ENCODE peak calls at places on chromosomes 1 and 21, in five cellular contexts. I is SK-N-SH, T is K562, P is GM12878, G is HCT116. J is an unnamed sample.

GRCh38 chr1:167013124-167013900 is 24.2 kb downstream of the MAEL start:
- DNase-seq in I (no peak), T (no peak), P (no peak), G (no peak), J (no peak)

GRCh38 chr1:236099622-236100021 is 34.7 kb upstream of the NID1 start:
- DNase-seq in I (peak), T (no peak), P (no peak), G (no peak), J (no peak)

GRCh38 chr21:30988706-30989105 is 49.6 kb downstream of the KRTAP19-8 start:
- DNase-seq in I (no peak), T (no peak), P (no peak), G (no peak), J (no peak)

GRCh38 chr1:9505142-9505541 is 34.1 kb upstream of the SLC25A33 start:
- DNase-seq in I (no peak), T (no peak), P (no peak), G (no peak), J (peak)

GRCh38 chr1:72620453-72620852 is 338.1 kb upstream of the NEGR1 start:
- DNase-seq in I (no peak), T (no peak), P (no peak), G (no peak), J (no peak)

GRCh38 chr1:19698181-19698580 is 33.5 kb downstream of the HTR6 start:
- DNase-seq in I (no peak), T (no peak), P (no peak), G (no peak), J (no peak)

GRCh38 chr21:14116080-14116481 is 94.7 kb downstream of the LIPI start:
- DNase-seq in I (no peak), T (no peak), P (peak), G (no peak), J (no peak)

GRCh38 chr1:209674957-209675566 is at the start of gene G0S2:
- DNase-seq in I (peak), T (peak), P (no peak), G (no peak), J (peak)

GRCh38 chr1:56502700-56503245 is 76.6 kb downstream of the PLPP3 start:
- DNase-seq in I (no peak), T (peak), P (no peak), G (no peak), J (no peak)

GRCh38 chr1:167776151-167776550 is 54.4 kb downstream of the MPZL1 start:
- DNase-seq in I (no peak), T (no peak), P (no peak), G (no peak), J (no peak)

GRCh38 chr1:171185064-171185463 is at the start of gene FMO2:
- DNase-seq in I (no peak), T (no peak), P (no peak), G (no peak), J (no peak)

GRCh38 chr1:85349224-85349623 is 72.8 kb upstream of the BCL10 start:
- DNase-seq in I (no peak), T (no peak), P (no peak), G (no peak), J (no peak)

GRCh38 chr1:85352055-85352454 is 75.6 kb upstream of the BCL10 start:
- DNase-seq in I (no peak), T (no peak), P (no peak), G (no peak), J (no peak)

GRCh38 chr1:85347908-85348307 is 71.5 kb upstream of the BCL10 start:
- DNase-seq in I (no peak), T (no peak), P (no peak), G (no peak), J (no peak)

GRCh38 chr1:85356130-85356529 is 79.7 kb upstream of the BCL10 start:
- DNase-seq in I (no peak), T (no peak), P (no peak), G (no peak), J (no peak)

DNA sequence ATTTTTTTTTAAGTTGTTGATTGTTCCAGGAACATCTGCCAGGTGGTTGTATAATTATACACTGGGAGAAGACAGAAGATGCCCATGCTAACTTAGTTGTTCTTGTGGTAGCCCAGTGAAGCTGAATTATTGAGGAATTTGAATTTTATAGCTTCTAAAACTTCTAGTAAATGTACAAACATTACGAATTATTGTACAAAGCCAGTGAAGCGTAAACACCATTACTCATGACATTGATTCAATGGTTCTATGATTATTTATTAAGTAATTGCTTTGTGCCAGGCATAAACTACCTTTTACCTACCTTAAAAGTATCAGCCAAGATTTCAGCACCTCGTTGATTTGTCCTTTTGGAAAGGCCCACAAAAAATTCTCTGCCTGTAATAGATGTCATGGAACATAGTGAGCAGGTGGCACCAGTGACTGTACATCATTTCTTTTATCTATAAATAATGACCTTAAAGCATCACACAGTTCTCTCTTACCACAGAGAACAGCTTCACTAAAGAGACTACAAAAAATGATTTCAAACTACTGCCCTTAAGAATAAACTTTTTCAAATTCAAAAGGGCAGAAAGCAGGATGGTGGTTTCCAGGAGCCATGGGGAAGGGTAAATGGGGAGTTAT is 74.9 kb upstream of the BCL10 start:
- DNase-seq in I (no peak), T (no peak), P (no peak), G (no peak), J (no peak)
- TF ChIP-seq JUND in I (no peak), T (no peak), P (no peak), G (no peak), J (no peak)

GRCh38 chr1:21671915-21672314 is 2.8 kb upstream of the RAP1GAP start:
- DNase-seq in I (peak), T (no peak), P (no peak), G (no peak), J (no peak)

GRCh38 chr1:21670956-21671902 is 2.1 kb upstream of the RAP1GAP start:
- DNase-seq in I (no peak), T (no peak), P (no peak), G (no peak), J (no peak)

GRCh38 chr1:21669033-21669286 is 197 bp downstream of the RAP1GAP start:
- DNase-seq in I (no peak), T (no peak), P (no peak), G (no peak), J (no peak)

GRCh38 chr1:21669287-21670058 is at the start of gene RAP1GAP:
- DNase-seq in I (peak), T (peak), P (no peak), G (no peak), J (no peak)

GRCh38 chr1:21670059-21670881 is 1.1 kb upstream of the RAP1GAP start:
- DNase-seq in I (no peak), T (no peak), P (no peak), G (no peak), J (no peak)
- TF ChIP-seq JUND in I (no peak), T (no peak), P (no peak), G (no peak), J (no peak)

DNA sequence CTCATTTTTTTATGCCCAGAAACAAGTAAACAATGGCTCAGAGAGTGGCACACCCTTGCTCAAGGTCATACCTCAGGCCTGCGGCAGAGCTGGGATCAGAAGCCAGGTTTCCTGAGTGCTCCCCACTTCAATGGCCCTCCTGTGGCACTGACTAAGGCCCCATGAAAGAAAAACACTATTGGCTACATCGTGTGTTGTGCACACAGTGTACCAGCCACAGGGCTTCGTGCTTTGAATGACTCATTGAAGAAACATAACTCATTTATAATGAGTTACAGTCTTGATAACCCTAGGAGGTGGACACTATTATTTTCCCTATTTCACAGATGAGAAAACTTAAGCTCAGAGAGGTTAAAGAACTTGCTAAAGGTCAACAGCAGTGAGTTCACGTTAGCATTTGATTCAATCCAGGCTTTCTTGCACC is 91.2 kb downstream of the TRABD2B start:
- DNase-seq in I (no peak), T (no peak), P (no peak), G (peak), J (no peak)
- TF ChIP-seq JUND in I (no peak), T (no peak), P (no peak), G (no peak), J (no peak)

GRCh38 chr1:76317299-76317913 is 242.9 kb downstream of the ST6GALNAC3 start:
- DNase-seq in I (no peak), T (no peak), P (no peak), G (no peak), J (no peak)
- TF ChIP-seq JUND in I (no peak), T (no peak), P (no peak), G (no peak), J (no peak)

DNA sequence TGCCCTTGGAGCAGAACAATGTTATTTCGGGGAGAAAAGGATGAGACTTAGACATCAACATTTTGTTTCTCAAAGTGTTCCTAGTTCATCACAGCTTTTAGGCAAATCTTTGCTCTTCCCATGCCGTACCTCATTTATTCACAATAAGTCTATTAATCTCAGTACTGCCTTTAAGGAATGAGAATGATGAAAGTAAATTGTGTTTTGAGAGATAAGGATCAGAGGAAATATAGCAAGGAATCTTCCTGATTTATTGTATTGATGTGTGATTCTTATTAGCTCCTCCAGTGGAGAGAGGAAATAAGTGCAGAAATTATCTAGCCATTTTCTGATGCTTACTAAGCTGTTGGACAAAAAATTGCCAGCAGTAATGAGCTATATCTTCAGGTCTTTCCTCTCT is 2.0 kb downstream of the POLR3C start:
- DNase-seq in I (no peak), T (no peak), P (no peak), G (no peak), J (no peak)
- TF ChIP-seq JUND in I (no peak), T (no peak), P (no peak), G (no peak), J (no peak)

J was measured in T47D.